ENCODE peak calls at places on chromosome 13, in four cellular contexts. One of them, this sample, is unnamed.

GRCh38 chr13:54241719-54242118 is 1213.1 kb downstream of the OLFM4 start:
- DNase-seq in stimulated activated CD4-positive, alpha-beta T cell treated with anti-CD3 and anti-CD28 coated beads, Interleukin-1b, Interleukin-23, amount 100 ng/mL, for 24 hours: no peak
- DNase-seq in stimulated activated CD8-positive, alpha-beta memory T cell treated with anti-CD3 and anti-CD28 coated beads, Interleukin-12 subunit alpha, Interleukin-12 subunit beta, amount 100 ng/mL, for 4 hours: no peak
- DNase-seq in CD8-positive, alpha-beta T cell: no peak
- DNase-seq in this sample: no peak

GRCh38 chr13:30142502-30143211 is 164.7 kb downstream of the KATNAL1 start:
- DNase-seq in stimulated activated CD8-positive, alpha-beta memory T cell treated with anti-CD3 and anti-CD28 coated beads, Interleukin-12 subunit alpha, Interleukin-12 subunit beta, amount 100 ng/mL, for 4 hours: no peak
- DNase-seq in stimulated activated CD4-positive, alpha-beta T cell treated with anti-CD3 and anti-CD28 coated beads, Interleukin-1b, Interleukin-23, amount 100 ng/mL, for 24 hours: no peak
- DNase-seq in CD8-positive, alpha-beta T cell: no peak
- DNase-seq in this sample: no peak

GRCh38 chr13:112588490-112589297 is 741 bp upstream of the TUBGCP3 start:
- DNase-seq in CD8-positive, alpha-beta T cell: no peak
- DNase-seq in stimulated activated CD8-positive, alpha-beta memory T cell treated with anti-CD3 and anti-CD28 coated beads, Interleukin-12 subunit alpha, Interleukin-12 subunit beta, amount 100 ng/mL, for 4 hours: no peak
- DNase-seq in stimulated activated CD4-positive, alpha-beta T cell treated with anti-CD3 and anti-CD28 coated beads, Interleukin-1b, Interleukin-23, amount 100 ng/mL, for 24 hours: no peak
- DNase-seq in this sample: no peak

GRCh38 chr13:98386632-98387031 is 190.3 kb downstream of the STK24 start:
- DNase-seq in CD8-positive, alpha-beta T cell: no peak
- DNase-seq in stimulated activated CD8-positive, alpha-beta memory T cell treated with anti-CD3 and anti-CD28 coated beads, Interleukin-12 subunit alpha, Interleukin-12 subunit beta, amount 100 ng/mL, for 4 hours: no peak
- DNase-seq in stimulated activated CD4-positive, alpha-beta T cell treated with anti-CD3 and anti-CD28 coated beads, Interleukin-1b, Interleukin-23, amount 100 ng/mL, for 24 hours: no peak
- DNase-seq in this sample: no peak

GRCh38 chr13:98978280-98978679 is 416 bp upstream of the DOCK9 start:
- DNase-seq in stimulated activated CD4-positive, alpha-beta T cell treated with anti-CD3 and anti-CD28 coated beads, Interleukin-1b, Interleukin-23, amount 100 ng/mL, for 24 hours: no peak
- DNase-seq in stimulated activated CD8-positive, alpha-beta memory T cell treated with anti-CD3 and anti-CD28 coated beads, Interleukin-12 subunit alpha, Interleukin-12 subunit beta, amount 100 ng/mL, for 4 hours: no peak
- DNase-seq in CD8-positive, alpha-beta T cell: no peak
- DNase-seq in this sample: no peak

GRCh38 chr13:28159057-28159456 is 20.7 kb downstream of the PAN3 start:
- DNase-seq in stimulated activated CD4-positive, alpha-beta T cell treated with anti-CD3 and anti-CD28 coated beads, Interleukin-1b, Interleukin-23, amount 100 ng/mL, for 24 hours: no peak
- DNase-seq in stimulated activated CD8-positive, alpha-beta memory T cell treated with anti-CD3 and anti-CD28 coated beads, Interleukin-12 subunit alpha, Interleukin-12 subunit beta, amount 100 ng/mL, for 4 hours: no peak
- DNase-seq in CD8-positive, alpha-beta T cell: no peak
- DNase-seq in this sample: no peak

GRCh38 chr13:98927954-98928927 is 49.6 kb downstream of the DOCK9 start:
- DNase-seq in stimulated activated CD4-positive, alpha-beta T cell treated with anti-CD3 and anti-CD28 coated beads, Interleukin-1b, Interleukin-23, amount 100 ng/mL, for 24 hours: no peak
- DNase-seq in CD8-positive, alpha-beta T cell: no peak
- DNase-seq in stimulated activated CD8-positive, alpha-beta memory T cell treated with anti-CD3 and anti-CD28 coated beads, Interleukin-12 subunit alpha, Interleukin-12 subunit beta, amount 100 ng/mL, for 4 hours: no peak
- DNase-seq in this sample: no peak

GRCh38 chr13:43359536-43359935 is 336.1 kb downstream of the DNAJC15 start:
- DNase-seq in CD8-positive, alpha-beta T cell: no peak
- DNase-seq in stimulated activated CD8-positive, alpha-beta memory T cell treated with anti-CD3 and anti-CD28 coated beads, Interleukin-12 subunit alpha, Interleukin-12 subunit beta, amount 100 ng/mL, for 4 hours: no peak
- DNase-seq in stimulated activated CD4-positive, alpha-beta T cell treated with anti-CD3 and anti-CD28 coated beads, Interleukin-1b, Interleukin-23, amount 100 ng/mL, for 24 hours: no peak
- DNase-seq in this sample: no peak

GRCh38 chr13:49649244-49649962 is 21.1 kb downstream of the ARL11 start:
- DNase-seq in CD8-positive, alpha-beta T cell: no peak
- DNase-seq in stimulated activated CD4-positive, alpha-beta T cell treated with anti-CD3 and anti-CD28 coated beads, Interleukin-1b, Interleukin-23, amount 100 ng/mL, for 24 hours: no peak
- DNase-seq in stimulated activated CD8-positive, alpha-beta memory T cell treated with anti-CD3 and anti-CD28 coated beads, Interleukin-12 subunit alpha, Interleukin-12 subunit beta, amount 100 ng/mL, for 4 hours: no peak
- DNase-seq in this sample: no peak

GRCh38 chr13:20359335-20359734 is 127.2 kb upstream of the GJB6 start:
- DNase-seq in stimulated activated CD4-positive, alpha-beta T cell treated with anti-CD3 and anti-CD28 coated beads, Interleukin-1b, Interleukin-23, amount 100 ng/mL, for 24 hours: no peak
- DNase-seq in stimulated activated CD8-positive, alpha-beta memory T cell treated with anti-CD3 and anti-CD28 coated beads, Interleukin-12 subunit alpha, Interleukin-12 subunit beta, amount 100 ng/mL, for 4 hours: no peak
- DNase-seq in CD8-positive, alpha-beta T cell: no peak
- DNase-seq in this sample: no peak

GRCh38 chr13:39616087-39616694 is 13.2 kb upstream of the LHFPL6 start:
- DNase-seq in CD8-positive, alpha-beta T cell: peak; percentile 33
- DNase-seq in stimulated activated CD4-positive, alpha-beta T cell treated with anti-CD3 and anti-CD28 coated beads, Interleukin-1b, Interleukin-23, amount 100 ng/mL, for 24 hours: no peak
- DNase-seq in stimulated activated CD8-positive, alpha-beta memory T cell treated with anti-CD3 and anti-CD28 coated beads, Interleukin-12 subunit alpha, Interleukin-12 subunit beta, amount 100 ng/mL, for 4 hours: no peak
- DNase-seq in this sample: peak; percentile 47

This sample was measured in immature natural killer cell.